ENCODE peak calls at places on chromosomes 4 and X, in seven cellular contexts. C is NB4; I is endothelial cell; K is fibroblast of the aortic adventitia; O is GM06990; P is epithelial cell of esophagus; H is CD4-positive, alpha-beta T cell. Y is an unnamed sample.

GRCh38 chrX:68929332-68930150 is 100.7 kb downstream of the EFNB1 start:
- DNase-seq in C (no peak), I (no peak), K (peak; percentile 70), O (no peak), P (peak; percentile 75), H (no peak), Y (peak; percentile 41)

GRCh38 chr4:175813126-175813715 is 1.2 kb upstream of the GPM6A start:
- DNase-seq in C (no peak), I (no peak), K (no peak), O (no peak), P (no peak), H (no peak), Y (no peak)

GRCh38 chr4:118760493-118760892 is 75.3 kb downstream of the METTL14 start:
- DNase-seq in C (no peak), I (no peak), K (no peak), O (peak; percentile 31), P (no peak), H (no peak), Y (no peak)

GRCh38 chrX:22424919-22425318 is 152.2 kb downstream of the CBLL2 start:
- DNase-seq in C (no peak), I (no peak), K (no peak), O (no peak), P (peak; percentile 48), H (no peak), Y (no peak)

GRCh38 chr4:76679691-76680090 is 218.3 kb downstream of the SOWAHB start:
- DNase-seq in C (no peak), I (no peak), K (no peak), O (no peak), P (no peak), H (no peak), Y (no peak)

GRCh38 chr4:122783301-122784215 is 43.1 kb upstream of the FGF2 start:
- DNase-seq in C (no peak), I (peak; percentile 26), K (peak; percentile 98), O (no peak), P (peak; percentile 85), H (no peak), Y (peak; percentile 95)

GRCh38 chrX:124388562-124388961 is 42.2 kb downstream of the SH2D1A start:
- DNase-seq in C (peak; percentile 67), I (peak; percentile 56), K (peak; percentile 62), O (no peak), P (peak; percentile 60), H (peak; percentile 38), Y (peak; percentile 2)

GRCh38 chrX:101759000-101759399 is 99.3 kb upstream of the ARMCX2 start:
- DNase-seq in C (peak; percentile 27), I (peak; percentile 45), K (peak; percentile 51), O (no peak), P (peak; percentile 44), H (peak; percentile 3), Y (no peak)

DNA sequence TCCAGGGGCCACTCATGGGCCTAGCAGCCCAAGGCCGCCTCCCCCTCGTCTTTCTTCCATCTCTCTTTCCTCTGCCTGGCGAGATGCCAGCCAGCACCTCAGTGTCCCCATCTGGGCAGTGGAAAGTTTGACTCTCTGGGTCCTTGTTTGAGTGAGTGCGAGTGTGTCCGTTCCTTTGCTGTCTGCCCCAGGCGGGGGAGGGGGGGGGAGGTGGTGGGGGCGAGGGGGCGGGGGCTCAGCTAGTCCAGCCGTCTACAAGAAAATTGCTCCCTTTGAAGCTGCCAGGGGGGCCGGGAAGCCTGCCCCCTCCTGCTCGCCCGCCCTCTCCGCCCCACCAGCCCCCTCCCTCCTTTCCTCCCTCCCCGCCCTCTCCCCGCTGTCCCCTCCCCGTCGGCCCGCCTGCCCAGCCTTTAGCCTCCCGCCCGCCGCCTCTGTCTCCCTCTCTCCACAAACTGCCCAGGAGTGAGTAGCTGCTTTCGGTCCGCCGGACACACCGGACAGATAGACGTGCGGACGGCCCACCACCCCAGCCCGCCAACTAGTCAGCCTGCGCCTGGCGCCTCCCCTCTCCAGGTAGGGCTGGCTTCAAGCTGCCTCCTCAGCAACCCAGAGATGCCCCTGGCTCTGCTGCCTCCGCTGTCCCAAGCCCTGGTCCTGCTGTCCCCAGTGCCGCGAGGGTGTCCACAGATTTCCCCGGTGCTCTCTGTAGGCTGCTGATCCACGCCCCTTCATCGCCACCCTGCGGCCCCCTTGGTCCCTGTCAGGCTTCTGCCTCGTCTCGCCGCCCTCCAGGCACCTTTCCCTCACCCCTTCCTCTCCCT is at the start of gene BGN:
- DNase-seq in C (no peak), I (peak; percentile 50), K (peak; percentile 68), O (no peak), P (no peak), H (no peak), Y (peak; percentile 49)
- TF ChIP-seq CTCF in C (no peak), I (no peak), K (peak; percentile 50), O (no peak), P (no peak), H (no peak), Y (peak; percentile 67)

GRCh38 chr4:147787204-147787603 is 55.3 kb downstream of the ARHGAP10 start:
- DNase-seq in C (no peak), I (no peak), K (peak; percentile 74), O (no peak), P (no peak), H (no peak), Y (peak; percentile 66)
- TF ChIP-seq CTCF in C (no peak), I (no peak), K (no peak), O (no peak), P (no peak), H (no peak), Y (no peak)

GRCh38 chr4:185730849-185731608 is 81.0 kb downstream of the SORBS2 start:
- DNase-seq in C (no peak), I (no peak), K (peak; percentile 78), O (peak; percentile 50), P (peak; percentile 88), H (no peak), Y (peak; percentile 29)
- TF ChIP-seq CTCF in C (no peak), I (no peak), K (peak; percentile 36), O (no peak), P (peak; percentile 16), H (no peak), Y (peak; percentile 16)

GRCh38 chr4:173591760-173592159 is 61.7 kb upstream of the HAND2 start:
- DNase-seq in C (no peak), I (no peak), K (no peak), O (no peak), P (no peak), H (no peak), Y (no peak)
- TF ChIP-seq CTCF in C (no peak), I (no peak), K (no peak), O (no peak), P (no peak), H (no peak), Y (no peak)

GRCh38 chr4:24974252-24974580 is 56.5 kb downstream of the LGI2 start:
- DNase-seq in C (no peak), I (no peak), K (no peak), O (no peak), P (no peak), H (no peak), Y (no peak)
- TF ChIP-seq CTCF in C (no peak), I (no peak), K (no peak), O (no peak), P (no peak), H (no peak), Y (no peak)

GRCh38 chrX:115229337-115229991 is 4.4 kb downstream of the LRCH2 start:
- DNase-seq in C (no peak), I (no peak), K (no peak), O (no peak), P (no peak), H (no peak), Y (no peak)

DNA sequence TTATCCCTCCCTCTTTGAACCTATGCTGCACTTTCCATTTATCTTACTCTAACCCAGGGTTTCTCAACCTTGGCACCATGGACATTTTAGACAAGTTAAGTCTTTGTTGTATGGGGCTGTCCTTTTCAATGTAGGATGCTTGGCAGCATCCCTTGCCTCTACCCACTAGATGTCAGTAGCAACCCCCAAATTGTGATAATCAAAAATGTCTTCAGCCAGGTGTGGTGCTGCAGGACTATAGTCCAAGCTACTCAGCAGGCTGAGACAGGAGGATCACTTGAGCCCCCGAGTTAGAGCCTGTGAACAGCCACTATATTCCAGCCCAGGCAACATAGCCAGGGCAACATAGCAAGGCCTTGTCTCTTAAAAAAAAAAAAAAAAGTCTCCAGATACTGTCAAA is 7.0 kb downstream of the LRCH2 start:
- DNase-seq in C (peak; percentile 1), I (peak; percentile 2), K (peak; percentile 26), O (no peak), P (peak; percentile 36), H (no peak), Y (peak; percentile 24)
- TF ChIP-seq CTCF in C (no peak), I (no peak), K (peak; percentile 46), O (peak; percentile 45), P (peak; percentile 55), H (no peak), Y (peak; percentile 68)

DNA sequence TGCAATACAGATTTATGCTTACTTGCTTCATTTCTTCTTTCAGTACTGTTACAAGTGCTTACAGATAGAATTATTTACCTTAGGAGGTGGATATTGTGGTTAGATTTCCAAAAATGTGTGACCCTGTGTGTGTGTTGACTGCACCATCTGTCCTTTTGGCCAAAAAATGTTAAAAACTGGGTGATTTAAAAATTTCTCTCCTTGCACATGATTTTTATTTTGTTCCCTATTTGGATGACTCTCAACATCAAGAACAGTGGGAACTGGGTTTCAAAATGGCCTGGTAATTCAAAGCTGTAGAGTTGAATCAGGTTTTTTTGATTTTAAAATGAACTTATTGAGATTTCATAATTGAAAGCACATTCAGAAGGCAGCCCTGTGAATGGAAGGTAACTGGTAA is 1132.9 kb downstream of the RAPGEF2 start:
- DNase-seq in C (no peak), I (no peak), K (no peak), O (no peak), P (no peak), H (no peak), Y (no peak)
- TF ChIP-seq CTCF in C (no peak), I (no peak), K (no peak), O (no peak), P (no peak), H (no peak), Y (no peak)

DNA sequence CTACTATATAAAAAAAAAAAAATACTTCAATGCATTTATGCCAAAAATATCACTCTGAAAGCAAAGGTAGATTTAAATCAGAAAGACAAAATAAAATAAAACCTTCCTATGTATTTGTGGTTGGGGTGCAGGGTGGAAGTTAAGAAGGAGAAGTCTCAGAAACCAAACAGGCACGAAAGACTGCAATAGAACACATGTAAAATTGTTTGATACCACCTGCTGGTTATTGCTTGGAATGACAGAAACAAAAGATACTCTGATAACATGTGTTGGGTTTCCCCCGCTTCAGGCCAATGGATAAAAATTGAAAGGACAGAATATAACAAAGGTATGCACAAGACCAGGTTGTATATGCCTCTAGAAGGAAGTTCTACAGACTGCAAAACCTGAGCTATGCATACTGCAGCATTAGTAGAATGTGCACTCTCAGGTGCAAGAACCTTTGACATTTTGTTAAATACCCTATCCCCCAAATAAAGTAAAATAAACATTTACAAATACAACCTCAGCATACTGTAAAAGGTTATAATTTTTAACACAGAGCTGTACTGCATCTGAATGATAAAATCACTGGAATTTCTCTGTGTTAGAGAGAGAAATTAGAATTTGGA is 118.8 kb downstream of the GABRA2 start:
- DNase-seq in C (peak; percentile 56), I (no peak), K (no peak), O (no peak), P (peak; percentile 33), H (no peak), Y (peak; percentile 13)
- TF ChIP-seq CTCF in C (peak; percentile 47), I (peak; percentile 41), K (peak; percentile 4), O (peak; percentile 50), P (peak; percentile 42), H (no peak), Y (peak; percentile 42)